ENCODE peak calls at places on chromosome 4, in six cellular contexts. G, H, A, M, D and U are unnamed samples.

GRCh38 chr4:128468485-128468989 is 180.9 kb upstream of the PGRMC2 start:
- DNase-seq in G (peak; percentile 83), A (peak; percentile 99), M (no peak), H (no peak), D (no peak), U (no peak)

GRCh38 chr4:14867847-14868246 is 134.4 kb upstream of the CPEB2 start:
- DNase-seq in A (no peak), D (no peak), G (no peak), H (no peak), M (peak; percentile 2), U (no peak)

GRCh38 chr4:41442818-41443217 is 95.1 kb upstream of the LIMCH1 start:
- DNase-seq in H (no peak), D (no peak), M (no peak), G (no peak), A (no peak), U (no peak)

GRCh38 chr4:87657525-87657924 is 7.4 kb downstream of the DMP1 start:
- DNase-seq in H (no peak), A (peak; percentile 30), G (no peak), D (no peak), M (no peak), U (no peak)

GRCh38 chr4:70747874-70748273 is 26.1 kb downstream of the RUFY3 start:
- DNase-seq in G (no peak), H (no peak), D (no peak), M (no peak), A (peak; percentile 69), U (no peak)

GRCh38 chr4:45120163-45120562 is 393.8 kb upstream of the GNPDA2 start:
- DNase-seq in M (no peak), D (no peak), G (no peak), H (no peak), A (no peak), U (no peak)

GRCh38 chr4:158122501-158122900 is 50.3 kb downstream of the GASK1B start:
- DNase-seq in A (peak; percentile 27), D (no peak), M (no peak), G (no peak), H (no peak), U (no peak)

GRCh38 chr4:133997440-133997839 is 204.1 kb downstream of the PABPC4L start:
- DNase-seq in A (no peak), H (no peak), M (no peak), G (no peak), D (no peak), U (no peak)

GRCh38 chr4:15717126-15717525 is 14.3 kb downstream of the BST1 start:
- DNase-seq in A (peak; percentile 62), H (no peak), G (no peak), D (no peak), M (no peak), U (no peak)

GRCh38 chr4:10106421-10107039 is 10.1 kb downstream of the WDR1 start:
- DNase-seq in D (no peak), M (no peak), G (peak; percentile 93), A (peak; percentile 95), H (peak; percentile 71), U (no peak)

GRCh38 chr4:26858035-26858918 is 2.4 kb upstream of the STIM2 start:
- DNase-seq in M (no peak), G (no peak), A (no peak), D (no peak), H (no peak), U (no peak)

GRCh38 chr4:22686156-22686555 is 6.6 kb upstream of the GBA3 start:
- DNase-seq in A (peak; percentile 19), H (no peak), D (no peak), M (no peak), G (no peak), U (no peak)

GRCh38 chr4:2850966-2851782 is 7.5 kb downstream of the ADD1 start:
- DNase-seq in D (no peak), M (no peak), G (no peak), H (no peak), A (peak; percentile 80), U (no peak)

GRCh38 chr4:55348436-55348835 is 2.4 kb downstream of the SRD5A3 start:
- DNase-seq in D (no peak), M (no peak), G (no peak), H (no peak), A (peak; percentile 21), U (no peak)

GRCh38 chr4:36476135-36476534 is 194.7 kb downstream of the DTHD1 start:
- DNase-seq in M (no peak), G (no peak), D (no peak), H (no peak), A (no peak), U (no peak)

GRCh38 chr4:142480244-142480643 is 365.9 kb downstream of the INPP4B start:
- DNase-seq in A (peak; percentile 12), H (no peak), G (no peak), D (no peak), M (no peak), U (no peak)

GRCh38 chr4:85828295-85828910 is 353.5 kb downstream of the ARHGAP24 start:
- DNase-seq in D (no peak), H (no peak), G (no peak), A (peak; percentile 62), M (no peak), U (no peak)

GRCh38 chr4:165027762-165028402 is 3.9 kb upstream of the TRIM60 start:
- DNase-seq in H (no peak), G (no peak), A (no peak), M (no peak), D (no peak), U (no peak)

GRCh38 chr4:156949373-156949814 is 22.2 kb downstream of the PDGFC start:
- DNase-seq in H (no peak), G (no peak), A (peak; percentile 88), D (no peak), M (no peak), U (no peak)

GRCh38 chr4:83010111-83010521 is 507 bp downstream of the LIN54 start:
- DNase-seq in H (no peak), D (no peak), M (no peak), A (peak; percentile 39), G (no peak), U (no peak)

GRCh38 chr4:174402470-174403176 is 118.9 kb downstream of the CEP44 start:
- DNase-seq in M (no peak), G (no peak), A (no peak), D (no peak), H (no peak), U (no peak)

GRCh38 chr4:36427696-36428095 is 146.3 kb downstream of the DTHD1 start:
- DNase-seq in A (no peak), D (no peak), H (no peak), M (no peak), G (no peak), U (no peak)

GRCh38 chr4:183394166-183394951 is 50.1 kb upstream of the CDKN2AIP start:
- DNase-seq in D (no peak), G (peak; percentile 31), A (no peak), M (no peak), H (no peak), U (no peak)

GRCh38 chr4:145541266-145541770 is 59.7 kb downstream of the SMAD1 start:
- DNase-seq in A (no peak), D (no peak), G (no peak), H (no peak), M (no peak), U (no peak)

GRCh38 chr4:142846105-142846728 is at the start of gene INPP4B:
- DNase-seq in H (no peak), A (peak; percentile 71), M (peak; percentile 38), G (peak; percentile 79), D (peak; percentile 57), U (peak; percentile 41)

GRCh38 chr4:8306511-8307021 is 37.0 kb downstream of the HTRA3 start:
- DNase-seq in M (no peak), G (peak; percentile 65), H (no peak), A (no peak), D (no peak), U (no peak)

GRCh38 chr4:8307126-8307525 is 37.6 kb downstream of the HTRA3 start:
- DNase-seq in A (no peak), H (no peak), M (no peak), G (peak; percentile 60), D (no peak), U (peak; percentile 6)

GRCh38 chr4:8304827-8305695 is 35.5 kb downstream of the HTRA3 start:
- DNase-seq in H (peak; percentile 4), G (peak; percentile 50), M (no peak), D (no peak), A (no peak), U (peak; percentile 3)

GRCh38 chr4:8307714-8308113 is 38.2 kb downstream of the HTRA3 start:
- DNase-seq in M (no peak), H (no peak), A (no peak), D (no peak), G (peak; percentile 57), U (peak; percentile 7)

GRCh38 chr4:8305851-8306361 is 36.4 kb downstream of the HTRA3 start:
- DNase-seq in G (peak; percentile 62), M (no peak), D (no peak), A (no peak), H (no peak), U (peak; percentile 15)
- TF ChIP-seq CTCF in G (no peak), M (no peak), D (no peak), A (peak; percentile 23), H (no peak), U (no peak)

DNA sequence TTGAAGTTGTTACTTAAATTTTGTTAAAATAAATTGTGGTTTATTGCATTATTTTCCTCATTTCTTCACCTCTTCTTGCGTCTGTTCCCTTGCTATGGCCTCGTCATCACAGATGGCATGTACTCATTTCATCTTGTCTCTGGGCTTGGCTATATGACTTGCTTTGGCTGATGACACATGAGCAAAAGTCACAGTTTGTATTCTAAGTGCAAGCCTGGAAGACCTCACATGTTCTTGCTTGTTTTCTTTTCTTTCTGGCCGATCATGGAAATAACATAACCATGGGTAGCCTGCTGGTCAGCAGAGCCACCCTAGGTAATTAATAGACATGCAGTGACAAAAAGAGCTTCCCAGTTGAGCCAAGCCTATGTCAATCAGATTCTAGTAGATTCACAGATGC is 527.9 kb downstream of the SPRY1 start:
- DNase-seq in H (no peak), A (no peak), D (no peak), M (no peak), G (no peak), U (no peak)
- TF ChIP-seq CTCF in H (no peak), A (no peak), D (no peak), M (no peak), G (no peak), U (no peak)

DNA sequence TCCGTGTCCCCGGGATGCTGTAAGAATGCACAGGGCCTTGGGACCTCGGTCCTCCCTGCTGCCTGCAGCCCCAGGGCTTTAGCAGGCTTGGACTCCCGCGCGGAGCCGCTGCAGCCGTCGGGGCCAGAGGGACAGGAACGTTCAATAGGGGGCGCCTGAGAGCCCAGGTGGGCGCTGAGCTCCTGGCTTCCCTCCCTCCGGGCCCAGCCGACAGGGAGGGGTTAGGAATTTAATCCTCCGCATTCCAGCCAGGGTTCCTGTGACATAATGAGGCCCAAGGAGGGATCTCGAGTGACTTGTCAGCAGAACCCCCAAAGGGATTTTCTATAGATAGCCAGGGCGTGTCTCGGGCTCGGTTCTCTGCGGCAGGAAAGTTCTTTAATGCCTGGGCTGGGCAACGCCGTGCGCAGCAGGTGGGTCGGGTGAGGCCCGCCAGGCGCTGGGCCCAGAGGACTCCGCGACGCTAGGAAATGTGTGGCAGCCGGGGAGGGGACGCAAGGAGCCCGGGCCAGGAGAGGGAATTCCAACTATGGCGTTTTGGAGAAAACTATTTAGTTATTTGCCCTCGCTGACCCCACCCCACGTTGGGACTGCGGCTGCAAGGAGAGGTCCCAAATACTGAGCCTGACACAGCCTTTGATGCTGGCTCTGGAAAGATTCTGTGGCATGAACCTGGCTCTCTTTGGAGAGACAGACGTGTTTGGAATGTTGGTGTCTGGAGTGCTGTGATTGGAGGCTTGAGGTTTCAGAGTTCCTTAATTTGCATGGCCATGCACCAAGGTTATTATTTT is 285.2 kb upstream of the GATB start:
- DNase-seq in H (no peak), G (no peak), M (peak; percentile 47), D (peak; percentile 71), A (no peak), U (peak; percentile 84)
- TF ChIP-seq CTCF in H (no peak), G (peak; percentile 49), M (peak; percentile 75), D (peak; percentile 63), A (peak; percentile 55), U (peak; percentile 73)

GRCh38 chr4:186015212-186015817 is 53.6 kb upstream of the TLR3 start:
- DNase-seq in M (no peak), H (no peak), D (no peak), A (no peak), G (no peak), U (no peak)
- TF ChIP-seq CTCF in M (no peak), H (no peak), D (no peak), A (no peak), G (no peak), U (no peak)